ENCODE peak calls at places on chromosomes 3 and 15, in six cellular contexts. Q, V, O, X, I and E are unnamed samples.

GRCh38 chr3:60652829-60653228 is 598.4 kb downstream of the FHIT start:
- DNase-seq in I (no peak), V (no peak), O (no peak), Q (no peak), X (no peak), E (no peak)

GRCh38 chr15:70258369-70259029 is 160.8 kb upstream of the TLE3 start:
- DNase-seq in Q (peak; percentile 88), X (no peak), O (peak; percentile 68), I (no peak), V (no peak), E (peak; percentile 89)

GRCh38 chr3:138381950-138382715 is 33.8 kb downstream of the MRAS start:
- DNase-seq in O (no peak), I (no peak), Q (no peak), X (no peak), V (no peak), E (no peak)

GRCh38 chr3:187963677-187964385 is 190.1 kb upstream of the LPP start:
- DNase-seq in V (no peak), X (no peak), I (no peak), Q (no peak), O (no peak), E (peak; percentile 40)

GRCh38 chr15:69943637-69944036 is 154.1 kb downstream of the TLE3 start:
- DNase-seq in X (no peak), Q (no peak), I (no peak), O (no peak), V (no peak), E (no peak)

GRCh38 chr3:17491601-17492000 is 250.8 kb downstream of the TBC1D5 start:
- DNase-seq in X (no peak), Q (no peak), V (no peak), I (no peak), O (no peak), E (no peak)

GRCh38 chr3:171262431-171262830 is 197.8 kb downstream of the TNIK start:
- DNase-seq in I (no peak), V (no peak), X (no peak), O (no peak), Q (no peak), E (no peak)

GRCh38 chr15:58511588-58511987 is 79.8 kb downstream of the LIPC start:
- DNase-seq in Q (no peak), V (no peak), X (no peak), O (no peak), I (no peak), E (no peak)

GRCh38 chr3:115227046-115227445 is 80.0 kb upstream of the ZBTB20 start:
- DNase-seq in Q (no peak), X (peak; percentile 36), I (no peak), O (no peak), V (no peak), E (no peak)

GRCh38 chr3:186593862-186594261 is 19.0 kb upstream of the AHSG start:
- DNase-seq in O (no peak), X (no peak), I (no peak), V (no peak), Q (no peak), E (no peak)

GRCh38 chr3:14947105-14947885 is at the start of gene NR2C2:
- DNase-seq in I (peak; percentile 95), V (peak; percentile 86), O (peak; percentile 80), X (peak; percentile 70), Q (peak; percentile 89), E (peak; percentile 91)

GRCh38 chr15:85380860-85381535 is 595 bp downstream of the AKAP13 start:
- DNase-seq in O (peak; percentile 43), I (peak; percentile 82), Q (peak; percentile 70), X (no peak), V (no peak), E (peak; percentile 60)

GRCh38 chr3:41346698-41347097 is 147.4 kb downstream of the CTNNB1 start:
- DNase-seq in V (no peak), O (no peak), I (no peak), Q (no peak), X (no peak), E (no peak)

GRCh38 chr3:13083898-13084297 is 10.7 kb upstream of the IQSEC1 start:
- DNase-seq in Q (no peak), X (no peak), I (no peak), V (no peak), O (no peak), E (no peak)

GRCh38 chr15:93035953-93036810 is 52.8 kb downstream of the RGMA start:
- DNase-seq in X (no peak), I (peak; percentile 75), O (peak; percentile 22), V (peak; percentile 62), Q (peak; percentile 57), E (peak; percentile 54)